ENCODE peak calls at places on chromosomes 6 and 20, in eight cellular contexts. Y is posterior cingulate gyrus, M is AG08396, G is AML-193, H is HFF-Myc, W is EL, K is iPS DF 6.9, Z is HT1080. T is an unnamed sample.
A peak's percentile ranks its signal among the peaks of the same experiment; 100 is the strongest.

GRCh38 chr6:93684339-93684738 is 265.0 kb upstream of the EPHA7 start:
- DNase-seq in Y (no peak), M (no peak), G (no peak), H (no peak), W (no peak), K (no peak), Z (peak; percentile 11), T (no peak)

GRCh38 chr6:47788498-47788884 is 6.7 kb downstream of the OPN5 start:
- DNase-seq in Y (no peak), M (no peak), G (no peak), H (no peak), W (no peak), K (no peak), Z (no peak), T (no peak)

GRCh38 chr6:164124473-164124872 is 710.0 kb downstream of the QKI start:
- DNase-seq in Y (no peak), M (no peak), G (no peak), H (no peak), W (no peak), K (no peak), Z (no peak), T (no peak)

GRCh38 chr6:21241231-21242130 is 352.1 kb upstream of the SOX4 start:
- DNase-seq in Y (no peak), M (no peak), G (no peak), H (no peak), W (no peak), K (no peak), Z (no peak), T (no peak)

GRCh38 chr6:28003059-28003458 is 46.0 kb downstream of the OR2B6 start:
- DNase-seq in Y (no peak), M (no peak), G (no peak), H (no peak), W (no peak), K (no peak), Z (no peak), T (no peak)

GRCh38 chr6:79737172-79737571 is 106.0 kb downstream of the SH3BGRL2 start:
- DNase-seq in Y (no peak), M (no peak), G (no peak), H (no peak), W (no peak), K (no peak), Z (no peak), T (no peak)

GRCh38 chr6:26240981-26241770 is 123.8 kb upstream of the BTN3A2 start:
- DNase-seq in Y (no peak), M (no peak), G (no peak), H (no peak), W (peak; percentile 80), K (no peak), Z (no peak), T (no peak)

GRCh38 chr20:15278041-15278440 is 940.6 kb upstream of the FLRT3 start:
- DNase-seq in Y (no peak), M (no peak), G (no peak), H (no peak), W (no peak), K (no peak), Z (peak; percentile 79), T (no peak)

GRCh38 chr20:32971703-32972161 is 32.5 kb downstream of the SUN5 start:
- DNase-seq in Y (no peak), M (no peak), G (no peak), H (no peak), W (no peak), K (no peak), Z (no peak), T (no peak)